ENCODE peak calls at places on chromosome 14, in ten cellular contexts. C is psoas muscle, J is mesothelial cell of epicardium, S is fibroblast of pulmonary artery, F is IMR-90, G is testis, T is breast epithelium, N is WTC11, H is body of pancreas, X is sigmoid colon. W is an unnamed sample.

GRCh38 chr14:67503331-67503730 is 14.8 kb upstream of the TMEM229B start:
- DNase-seq in H (no peak), G (no peak), C (no peak), J (no peak), N (no peak), F (no peak), X (no peak), S (no peak), T (no peak), W (no peak)

GRCh38 chr14:106530031-106530422 is 1003.6 kb downstream of the TMEM121 start:
- DNase-seq in C (no peak), T (no peak), F (no peak), X (no peak), G (no peak), H (no peak), J (no peak), S (no peak), N (no peak), W (no peak)

GRCh38 chr14:78633747-78634146 is 463.6 kb downstream of the NRXN3 start:
- DNase-seq in G (no peak), S (no peak), F (no peak), X (no peak), J (no peak), C (no peak), H (no peak), N (peak), T (no peak), W (no peak)

GRCh38 chr14:83164016-83164415 is 1630.4 kb upstream of the SEL1L start:
- DNase-seq in C (no peak), S (peak), J (no peak), N (no peak), X (no peak), G (no peak), H (no peak), T (no peak), F (peak), W (no peak)

GRCh38 chr14:92323031-92323915 is at the start of gene SLC24A4:
- DNase-seq in G (peak), C (no peak), X (no peak), T (no peak), S (no peak), F (no peak), J (peak), H (no peak), N (peak), W (no peak)

GRCh38 chr14:80615831-80616230 is 325.7 kb downstream of the CEP128 start:
- DNase-seq in X (no peak), T (no peak), S (no peak), F (no peak), G (no peak), C (no peak), J (no peak), N (no peak), H (no peak), W (no peak)

GRCh38 chr14:100735271-100735670 is 8.6 kb downstream of the DLK1 start:
- DNase-seq in T (peak), H (no peak), G (no peak), J (no peak), X (peak), S (no peak), F (no peak), C (no peak), N (no peak), W (no peak)

GRCh38 chr14:37695836-37696235 is 100.4 kb downstream of the TTC6 start:
- DNase-seq in C (no peak), J (no peak), G (no peak), H (no peak), X (no peak), F (peak), S (no peak), N (no peak), T (no peak), W (no peak)

GRCh38 chr14:63147018-63147417 is 57.2 kb upstream of the RHOJ start:
- DNase-seq in G (no peak), X (no peak), J (no peak), N (no peak), H (no peak), F (no peak), C (no peak), T (no peak), S (peak), W (no peak)

GRCh38 chr14:67077914-67078313 is 111.3 kb upstream of the GARIN2 start:
- DNase-seq in J (no peak), C (no peak), F (peak), N (no peak), S (peak), X (no peak), T (no peak), G (no peak), H (no peak), W (no peak)

GRCh38 chr14:99727096-99727870 is 43.2 kb downstream of the CYP46A1 start:
- DNase-seq in X (peak), F (no peak), J (peak), C (no peak), G (no peak), H (no peak), N (no peak), S (no peak), T (peak), W (no peak)

GRCh38 chr14:53391631-53392030 is 238.5 kb upstream of the DDHD1 start:
- DNase-seq in N (no peak), J (no peak), G (no peak), F (peak), X (no peak), H (no peak), T (no peak), S (peak), C (no peak), W (no peak)

GRCh38 chr14:52876311-52876710 is 74.5 kb downstream of the FERMT2 start:
- DNase-seq in F (peak), J (no peak), S (peak), X (no peak), G (no peak), N (no peak), H (no peak), C (no peak), T (no peak), W (no peak)

GRCh38 chr14:103629503-103630121 is 601 bp downstream of the KLC1 start:
- DNase-seq in J (peak), G (peak), T (peak), F (no peak), X (peak), H (peak), N (peak), S (no peak), C (peak), W (peak)

GRCh38 chr14:51396222-51396815 is 156.3 kb downstream of the TMX1 start:
- DNase-seq in H (peak), G (peak), N (no peak), S (peak), T (no peak), C (peak), J (no peak), X (peak), F (peak), W (no peak)

GRCh38 chr14:51921026-51921425 is 60.6 kb downstream of the GNG2 start:
- DNase-seq in G (no peak), S (no peak), C (no peak), J (no peak), X (no peak), T (no peak), H (no peak), N (no peak), F (no peak), W (no peak)

GRCh38 chr14:97380539-97380941 is 583.4 kb downstream of the VRK1 start:
- DNase-seq in F (no peak), T (no peak), N (no peak), C (no peak), X (no peak), S (no peak), G (no peak), H (no peak), J (no peak), W (no peak)

GRCh38 chr14:50347521-50347920 is 35.4 kb downstream of the DMAC2L start:
- DNase-seq in T (no peak), S (peak), F (peak), G (no peak), H (peak), N (no peak), J (no peak), C (no peak), X (no peak), W (no peak)

GRCh38 chr14:66944872-66945271 is 244.4 kb upstream of the GARIN2 start:
- DNase-seq in C (no peak), S (peak), F (peak), X (no peak), T (no peak), J (no peak), N (no peak), H (no peak), G (no peak), W (no peak)

GRCh38 chr14:66003082-66003740 is 483.0 kb upstream of the CCDC196 start:
- DNase-seq in C (no peak), H (no peak), S (no peak), X (no peak), N (no peak), J (no peak), T (no peak), G (no peak), F (no peak), W (no peak)

GRCh38 chr14:71856199-71856919 is 75.9 kb upstream of the RGS6 start:
- DNase-seq in T (no peak), S (peak), C (no peak), J (no peak), N (no peak), X (no peak), H (no peak), F (no peak), G (no peak), W (no peak)

GRCh38 chr14:34931206-34931605 is 51.6 kb upstream of the SRP54 start:
- DNase-seq in S (peak), J (no peak), T (no peak), G (no peak), N (no peak), F (peak), H (no peak), C (no peak), X (no peak), W (no peak)

GRCh38 chr14:97299661-97300060 is 502.5 kb downstream of the VRK1 start:
- DNase-seq in J (no peak), N (peak), F (no peak), C (no peak), S (no peak), G (peak), T (no peak), X (no peak), H (no peak), W (no peak)

GRCh38 chr14:77148510-77149231 is 7.1 kb upstream of the ZDHHC22 start:
- DNase-seq in J (no peak), G (no peak), H (no peak), S (peak), X (peak), C (no peak), F (no peak), T (no peak), N (no peak), W (no peak)

GRCh38 chr14:74508844-74509428 is 15.4 kb downstream of the ISCA2 start:
- DNase-seq in F (no peak), T (no peak), G (no peak), X (peak), C (peak), S (no peak), H (no peak), N (no peak), J (no peak), W (no peak)

GRCh38 chr14:95559203-95559602 is 24.4 kb downstream of the GLRX5 start:
- DNase-seq in J (no peak), C (no peak), H (no peak), N (no peak), T (no peak), F (no peak), S (no peak), G (no peak), X (no peak), W (no peak)

GRCh38 chr14:77025744-77026165 is 2.8 kb downstream of the IRF2BPL start:
- DNase-seq in C (no peak), X (no peak), F (no peak), T (no peak), N (peak), S (no peak), G (no peak), J (no peak), H (peak), W (no peak)

GRCh38 chr14:25371053-25371452 is 321.1 kb upstream of the STXBP6 start:
- DNase-seq in X (no peak), H (no peak), F (no peak), C (no peak), S (no peak), J (no peak), T (no peak), G (no peak), N (no peak), W (no peak)

GRCh38 chr14:103059556-103059955 is 2.2 kb upstream of the CDC42BPB start:
- DNase-seq in N (no peak), T (no peak), G (no peak), J (no peak), S (no peak), X (no peak), H (no peak), C (peak), F (no peak), W (no peak)

GRCh38 chr14:103806805-103807204 is 40.6 kb downstream of the PPP1R13B start:
- DNase-seq in X (no peak), F (no peak), J (no peak), T (no peak), N (no peak), H (no peak), G (no peak), S (no peak), C (no peak), W (no peak)

GRCh38 chr14:51597511-51597920 is 54.2 kb upstream of the FRMD6 start:
- DNase-seq in J (no peak), N (no peak), G (no peak), X (no peak), C (no peak), T (no peak), S (no peak), H (no peak), F (peak), W (no peak)

DNA sequence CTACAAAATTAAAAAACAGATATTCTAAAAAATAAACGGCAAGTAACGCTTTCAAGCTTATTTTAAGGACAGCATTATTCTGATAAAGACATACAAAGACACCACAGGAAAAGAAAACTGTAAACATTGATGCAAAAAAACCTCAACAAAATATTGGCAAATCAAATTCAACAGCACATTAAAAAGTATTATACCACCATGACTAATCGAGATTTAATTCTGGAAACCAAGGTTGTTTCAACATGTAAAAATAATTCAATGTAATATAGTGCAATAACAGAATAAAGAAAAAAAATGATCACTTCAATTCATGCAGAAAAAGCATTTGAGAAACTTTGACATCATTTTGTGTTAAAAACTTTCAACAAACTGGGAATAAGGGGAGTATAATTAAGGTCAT is 1323.2 kb downstream of the FSCB start:
- DNase-seq in S (no peak), N (no peak), C (no peak), H (no peak), J (no peak), X (no peak), T (no peak), F (no peak), G (no peak), W (no peak)
- TF ChIP-seq CTCF in S (no peak), N (no peak), C (no peak), H (no peak), J (no peak), X (no peak), T (no peak), F (no peak), G (no peak), W (no peak)

DNA sequence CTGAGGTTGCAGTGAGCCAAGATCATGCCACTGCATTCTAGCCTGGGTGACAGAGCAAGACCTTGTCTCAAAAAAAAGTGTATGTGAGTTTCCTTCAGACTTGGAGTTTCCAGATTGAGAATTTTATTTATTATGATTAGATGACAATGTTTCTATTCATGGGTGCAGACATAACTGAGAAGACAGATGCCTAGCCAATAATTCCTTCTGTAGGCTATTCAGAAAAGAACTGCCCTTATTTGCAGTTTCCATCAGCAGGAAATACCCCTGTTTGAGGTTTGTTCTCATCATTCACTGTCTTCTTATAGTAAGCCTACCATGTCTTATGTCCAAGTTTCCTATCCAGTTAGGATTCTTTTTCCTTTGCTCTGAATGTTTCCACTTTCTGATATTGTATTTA is 269.0 kb downstream of the KTN1 start:
- DNase-seq in S (no peak), C (no peak), H (no peak), F (no peak), J (no peak), X (no peak), G (no peak), T (no peak), N (no peak), W (no peak)
- TF ChIP-seq CTCF in S (no peak), C (no peak), H (no peak), F (no peak), J (no peak), X (no peak), G (no peak), T (no peak), N (no peak), W (no peak)

GRCh38 chr14:85531594-85532391 is 1.8 kb downstream of the FLRT2 start:
- DNase-seq in N (peak), H (peak), F (peak), G (peak), X (peak), C (peak), J (peak), S (peak), T (peak), W (peak)
- TF ChIP-seq CTCF in N (no peak), H (no peak), F (peak), G (no peak), X (no peak), C (peak), J (no peak), S (peak), T (no peak), W (no peak)

GRCh38 chr14:22929848-22930364 is 730 bp upstream of the PRMT5 start:
- DNase-seq in C (no peak), H (no peak), G (no peak), F (no peak), S (no peak), T (no peak), X (no peak), N (no peak), J (no peak), W (no peak)
- TF ChIP-seq CTCF in C (no peak), H (no peak), G (no peak), F (no peak), S (no peak), T (no peak), X (no peak), N (no peak), J (no peak), W (no peak)

GRCh38 chr14:102047808-102048540 is 38.9 kb downstream of the HSP90AA1 start:
- DNase-seq in S (no peak), N (no peak), G (no peak), F (no peak), J (no peak), C (no peak), X (no peak), H (no peak), T (no peak), W (no peak)

GRCh38 chr14:102049258-102050025 is 37.4 kb downstream of the HSP90AA1 start:
- DNase-seq in T (no peak), H (no peak), N (no peak), C (no peak), G (no peak), J (no peak), X (no peak), S (no peak), F (no peak), W (no peak)

GRCh38 chr14:102044566-102044965 is 42.3 kb downstream of the HSP90AA1 start:
- DNase-seq in N (no peak), G (no peak), S (no peak), F (no peak), T (no peak), X (no peak), J (no peak), C (no peak), H (no peak), W (no peak)

GRCh38 chr14:102043251-102044025 is 43.4 kb downstream of the HSP90AA1 start:
- DNase-seq in N (no peak), H (no peak), T (no peak), G (no peak), X (no peak), C (peak), S (no peak), J (no peak), F (no peak), W (no peak)

DNA sequence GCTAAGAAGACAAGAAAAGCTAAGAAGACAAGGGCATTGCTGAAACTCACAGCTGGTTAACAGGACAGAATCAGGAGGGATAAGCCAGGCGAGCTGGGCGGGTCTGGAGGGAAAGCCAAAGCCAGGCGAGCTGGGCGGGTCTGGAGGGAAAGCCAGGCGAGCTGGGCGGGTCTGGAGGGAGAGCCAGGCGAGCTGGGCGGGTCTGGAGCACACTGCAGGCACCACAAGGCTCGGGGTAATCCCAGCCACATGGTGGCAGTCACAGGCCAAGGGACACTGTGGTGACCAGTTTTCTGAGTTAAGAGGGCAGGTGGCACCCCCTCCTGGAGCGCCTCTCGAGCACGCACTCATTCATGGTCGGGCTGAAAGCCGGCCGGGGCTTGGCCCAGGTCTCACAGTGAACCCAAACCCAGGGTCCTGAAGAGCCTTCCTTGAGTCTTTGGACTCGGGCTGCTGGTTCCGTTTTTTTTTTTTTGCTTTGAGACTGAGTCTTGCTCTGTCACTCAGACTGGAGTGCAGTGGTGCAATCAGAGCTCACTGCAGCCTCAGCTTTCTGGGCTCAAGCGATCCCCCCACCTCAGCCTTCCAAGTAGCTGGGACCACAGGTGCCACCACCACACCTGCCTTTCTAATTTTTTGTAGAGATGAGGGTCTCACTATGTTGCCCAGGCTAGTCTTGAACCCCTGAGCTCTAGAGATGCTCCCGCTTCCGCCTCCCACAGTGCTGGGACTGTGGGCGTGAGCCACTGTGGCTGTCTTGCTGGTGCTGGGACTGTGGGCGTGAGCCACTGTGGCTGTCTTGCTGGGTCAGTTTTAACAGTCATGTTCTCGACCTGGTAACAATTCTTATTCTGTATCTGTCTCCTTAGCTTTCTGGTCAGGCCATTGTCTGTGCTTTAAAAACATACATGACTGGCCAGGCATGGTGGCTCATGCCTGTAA is 40.2 kb downstream of the HSP90AA1 start:
- DNase-seq in F (peak), H (peak), X (peak), C (peak), N (peak), S (peak), T (peak), G (peak), J (peak), W (peak)
- TF ChIP-seq CTCF in F (peak), H (peak), X (no peak), C (peak), N (no peak), S (no peak), T (peak), G (peak), J (no peak), W (peak)

GRCh38 chr14:64841772-64842490 is 37.8 kb downstream of the SPTB start:
- DNase-seq in S (no peak), X (no peak), C (peak), J (no peak), F (no peak), H (no peak), T (no peak), G (no peak), N (no peak), W (no peak)

GRCh38 chr14:64844272-64844671 is 35.4 kb downstream of the SPTB start:
- DNase-seq in C (no peak), J (no peak), F (no peak), G (no peak), X (no peak), T (no peak), H (no peak), N (no peak), S (no peak), W (no peak)

GRCh38 chr14:64838656-64839055 is 41.1 kb downstream of the SPTB start:
- DNase-seq in X (no peak), N (no peak), H (no peak), T (no peak), C (no peak), J (no peak), F (no peak), S (no peak), G (no peak), W (no peak)

GRCh38 chr14:64844993-64845536 is 34.6 kb downstream of the SPTB start:
- DNase-seq in G (no peak), T (no peak), S (no peak), C (no peak), N (no peak), J (no peak), H (no peak), X (no peak), F (no peak), W (no peak)

GRCh38 chr14:64841121-64841611 is 38.5 kb downstream of the SPTB start:
- DNase-seq in X (no peak), H (no peak), S (peak), G (no peak), C (peak), J (no peak), N (peak), T (no peak), F (peak), W (no peak)
- TF ChIP-seq CTCF in X (no peak), H (no peak), S (peak), G (no peak), C (peak), J (peak), N (peak), T (peak), F (peak), W (no peak)

W was measured in lung.